ENCODE peak calls at places on chromosomes 6 and 20, in eight cellular contexts. L is ovary, K is MM.1S, Z is BE2C, M is HAP-1, Y is cardiac muscle cell, H is foreskin fibroblast, V is neural progenitor cell. N is an unnamed sample.

GRCh38 chr6:127468936-127469335 is 9.7 kb upstream of the KIAA0408 start:
- DNase-seq in L (no peak), K (no peak), Z (no peak), M (no peak), Y (no peak), H (no peak), V (no peak), N (no peak)

GRCh38 chr6:170233304-170234205 is 57.3 kb downstream of the DLL1 start:
- DNase-seq in L (no peak), K (no peak), Z (no peak), M (no peak), Y (no peak), H (no peak), V (no peak), N (no peak)

GRCh38 chr6:43703512-43704429 is 16.2 kb upstream of the MRPS18A start:
- DNase-seq in L (no peak), K (no peak), Z (no peak), M (no peak), Y (no peak), H (no peak), V (no peak), N (no peak)

GRCh38 chr6:116087437-116088027 is 13.1 kb upstream of the NT5DC1 start:
- DNase-seq in L (no peak), K (peak; percentile 71), Z (no peak), M (no peak), Y (no peak), H (peak; percentile 57), V (no peak), N (no peak)

GRCh38 chr6:43254138-43254817 is 11.0 kb downstream of the TTBK1 start:
- DNase-seq in L (no peak), K (no peak), Z (no peak), M (no peak), Y (no peak), H (peak; percentile 43), V (no peak), N (no peak)

GRCh38 chr20:24834310-24834709 is 114.8 kb upstream of the CST7 start:
- DNase-seq in L (no peak), K (no peak), Z (no peak), M (no peak), Y (no peak), H (no peak), V (no peak), N (no peak)

GRCh38 chr6:84645563-84646266 is 118.7 kb downstream of the TBX18 start:
- DNase-seq in L (no peak), K (no peak), Z (peak; percentile 31), M (no peak), Y (peak; percentile 44), H (peak; percentile 80), V (no peak), N (peak; percentile 47)

GRCh38 chr6:144695858-144696533 is 410.9 kb downstream of the UTRN start:
- DNase-seq in L (no peak), K (no peak), Z (no peak), M (no peak), Y (no peak), H (no peak), V (no peak), N (no peak)

GRCh38 chr6:114862809-114863208 is 520.0 kb upstream of the HS3ST5 start:
- DNase-seq in L (no peak), K (no peak), Z (no peak), M (no peak), Y (no peak), H (no peak), V (no peak), N (no peak)

GRCh38 chr6:164523060-164523459 is 786.3 kb downstream of the C6orf118 start:
- DNase-seq in L (no peak), K (no peak), Z (no peak), M (no peak), Y (no peak), H (no peak), V (no peak), N (no peak)

GRCh38 chr6:118171852-118172251 is 264.8 kb downstream of the SLC35F1 start:
- DNase-seq in L (no peak), K (no peak), Z (no peak), M (no peak), Y (no peak), H (no peak), V (no peak), N (no peak)

GRCh38 chr6:3625980-3626533 is 125.5 kb downstream of the PXDC1 start:
- DNase-seq in L (no peak), K (no peak), Z (no peak), M (no peak), Y (no peak), H (no peak), V (no peak), N (no peak)

GRCh38 chr6:57190140-57190539 is 18.0 kb downstream of the BAG2 start:
- DNase-seq in L (no peak), K (no peak), Z (no peak), M (no peak), Y (peak; percentile 75), H (peak; percentile 49), V (no peak), N (no peak)

GRCh38 chr6:160108077-160108476 is 13.5 kb upstream of the SLC22A1 start:
- DNase-seq in L (no peak), K (no peak), Z (no peak), M (no peak), Y (no peak), H (no peak), V (no peak), N (no peak)

GRCh38 chr6:91132461-91132860 is 545.6 kb upstream of the MAP3K7 start:
- DNase-seq in L (no peak), K (no peak), Z (peak; percentile 29), M (no peak), Y (peak; percentile 43), H (no peak), V (no peak), N (no peak)

GRCh38 chr6:28333047-28333446 is 2.9 kb downstream of the ZSCAN31 start:
- DNase-seq in L (no peak), K (no peak), Z (no peak), M (no peak), Y (no peak), H (no peak), V (no peak), N (no peak)

GRCh38 chr20:1391640-1392442 is 1.0 kb downstream of the FKBP1A start:
- DNase-seq in L (no peak), K (no peak), Z (peak; percentile 13), M (peak; percentile 68), Y (peak; percentile 69), H (no peak), V (peak; percentile 32), N (peak; percentile 51)

GRCh38 chr20:1388706-1389483 is 4.0 kb downstream of the FKBP1A start:
- DNase-seq in L (no peak), K (no peak), Z (no peak), M (no peak), Y (no peak), H (no peak), V (no peak), N (no peak)

GRCh38 chr20:1392443-1392692 is 486 bp downstream of the FKBP1A start:
- DNase-seq in L (no peak), K (no peak), Z (no peak), M (no peak), Y (no peak), H (no peak), V (no peak), N (no peak)

GRCh38 chr20:1389703-1390385 is 3.0 kb downstream of the FKBP1A start:
- DNase-seq in L (no peak), K (no peak), Z (no peak), M (no peak), Y (peak; percentile 52), H (no peak), V (no peak), N (no peak)

GRCh38 chr20:1390552-1391403 is 2.1 kb downstream of the FKBP1A start:
- DNase-seq in L (no peak), K (no peak), Z (no peak), M (no peak), Y (no peak), H (no peak), V (no peak), N (no peak)
- H3K4me3 ChIP-seq in L (peak overlapping the region; percentile 82), K (no peak overlapping the region), Z (peak overlapping the region; percentile 86), M (peak overlapping the region; percentile 81), Y (no peak overlapping the region), H (peak overlapping the region; percentile 67), V (peak overlapping the region; percentile 78), N (peak overlapping the region; percentile 83)

DNA sequence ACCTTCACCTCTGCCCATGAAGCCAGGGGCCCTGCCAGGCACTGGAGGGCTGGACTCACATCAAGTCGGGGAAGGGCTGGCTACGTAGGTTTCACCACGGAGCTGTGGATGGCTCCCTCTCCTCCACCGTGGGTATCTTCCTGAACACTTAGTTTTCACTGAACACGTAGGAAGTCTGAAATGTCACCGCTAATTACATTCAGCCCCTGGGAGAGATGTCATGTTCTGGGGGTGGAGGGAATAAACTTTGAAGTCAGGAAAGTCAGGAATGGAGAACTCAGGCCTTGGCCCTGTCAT is 6.5 kb downstream of the LHFPL5 start:
- DNase-seq in L (no peak), K (no peak), Z (no peak), M (no peak), Y (no peak), H (no peak), V (no peak), N (no peak)
- H3K4me3 ChIP-seq in L (no peak overlapping the region), K (no peak overlapping the region), Z (no peak overlapping the region), M (no peak overlapping the region), Y (no peak overlapping the region), H (no peak overlapping the region), V (no peak overlapping the region), N (no peak overlapping the region)

DNA sequence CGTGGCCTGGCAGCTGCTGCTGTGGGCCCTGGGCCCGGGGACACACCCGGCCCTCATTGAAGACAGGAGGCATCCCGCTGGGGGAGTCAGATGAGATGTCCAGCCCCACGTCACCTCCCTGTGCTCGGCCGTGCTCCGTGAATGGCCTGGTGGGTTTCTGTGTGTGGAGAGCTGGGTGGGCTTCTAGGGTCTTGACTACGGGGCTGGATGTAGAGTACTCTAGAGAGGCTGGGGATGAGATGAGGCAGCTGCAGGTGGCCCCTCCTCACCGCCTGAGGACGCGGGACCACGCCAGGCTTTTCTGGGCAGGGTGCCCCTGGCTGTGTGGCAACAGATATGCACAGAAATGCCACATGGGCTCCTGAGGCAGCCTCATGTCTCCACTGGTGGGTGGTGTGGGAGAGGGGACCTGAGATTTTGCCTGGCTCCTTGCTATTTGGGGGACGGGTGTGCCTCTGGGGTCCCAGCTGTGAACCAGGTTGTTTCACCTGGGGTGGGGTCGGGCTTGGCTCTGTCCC is 8.4 kb upstream of the BHLHE23 start:
- DNase-seq in L (no peak), K (no peak), Z (no peak), M (no peak), Y (no peak), H (no peak), V (no peak), N (no peak)
- H3K4me3 ChIP-seq in L (no peak overlapping the region), K (no peak overlapping the region), Z (no peak overlapping the region), M (no peak overlapping the region), Y (no peak overlapping the region), H (no peak overlapping the region), V (no peak overlapping the region), N (no peak overlapping the region)

DNA sequence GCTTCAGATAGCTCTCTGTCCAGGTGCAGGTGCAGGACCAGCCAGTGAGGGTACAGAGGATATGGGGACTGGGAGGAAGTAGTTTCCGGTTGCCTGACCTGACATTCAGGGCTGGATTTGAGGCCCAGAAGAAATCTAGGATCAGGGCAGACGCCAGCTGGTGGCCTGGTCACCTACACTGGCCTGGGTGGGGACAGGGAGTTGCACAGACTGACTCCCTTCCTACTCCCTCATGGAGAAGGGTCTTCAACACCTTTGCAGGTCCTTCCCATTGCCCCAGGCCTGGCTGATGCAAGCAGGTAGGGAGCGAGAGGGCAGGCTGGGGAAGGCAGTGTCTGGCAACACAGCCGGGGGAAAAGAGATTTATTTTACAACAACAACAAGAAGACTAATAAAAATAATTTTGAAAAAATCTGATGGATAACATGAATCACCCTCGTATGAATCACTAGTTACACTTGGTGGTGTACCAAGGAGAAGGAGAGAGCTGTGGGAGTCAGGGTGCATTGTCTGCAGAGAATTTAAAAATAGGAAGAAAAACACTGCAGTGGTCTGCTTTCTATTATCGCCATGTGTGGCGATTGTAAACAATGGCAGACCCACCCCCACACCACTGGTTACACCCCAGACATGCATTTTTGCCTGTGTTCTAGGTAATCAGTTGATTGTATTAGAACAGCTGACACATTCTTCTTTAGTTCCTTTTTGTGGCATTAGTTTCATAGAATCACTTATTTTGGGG is 62.3 kb upstream of the SNX9 start:
- DNase-seq in L (no peak), K (no peak), Z (no peak), M (no peak), Y (peak; percentile 82), H (peak; percentile 73), V (no peak), N (peak; percentile 73)
- H3K4me3 ChIP-seq in L (no peak overlapping the region), K (no peak overlapping the region), Z (no peak overlapping the region), M (no peak overlapping the region), Y (no peak overlapping the region), H (no peak overlapping the region), V (no peak overlapping the region), N (no peak overlapping the region)